ENCODE peak calls at places on chromosome 16, in eight cellular contexts. One of them, this sample, is unnamed.

GRCh38 chr16:318628-319027 is 33.9 kb downstream of the AXIN1 start:
- DNase-seq in thoracic aorta: no peak
- DNase-seq in CD4-positive, alpha-beta T cell: no peak
- DNase-seq in coronary artery: no peak
- DNase-seq in Peyer's patch: no peak
- DNase-seq in H9: peak; percentile 85
- DNase-seq in prostate gland: no peak
- DNase-seq in esophagus squamous epithelium: no peak
- DNase-seq in this sample: no peak

GRCh38 chr16:83627996-83628395 is 179.8 kb upstream of the HSBP1 start:
- DNase-seq in thoracic aorta: no peak
- DNase-seq in CD4-positive, alpha-beta T cell: no peak
- DNase-seq in coronary artery: no peak
- DNase-seq in Peyer's patch: no peak
- DNase-seq in H9: peak; percentile 14
- DNase-seq in prostate gland: no peak
- DNase-seq in esophagus squamous epithelium: no peak
- DNase-seq in this sample: no peak

GRCh38 chr16:57786632-57787518 is 15.4 kb downstream of the KIFC3 start:
- DNase-seq in thoracic aorta: no peak
- DNase-seq in CD4-positive, alpha-beta T cell: no peak
- DNase-seq in coronary artery: no peak
- DNase-seq in Peyer's patch: peak; percentile 57
- DNase-seq in H9: no peak
- DNase-seq in prostate gland: no peak
- DNase-seq in esophagus squamous epithelium: no peak
- DNase-seq in this sample: no peak

GRCh38 chr16:56708821-56709685 is 20.9 kb upstream of the NUP93 start:
- DNase-seq in thoracic aorta: no peak
- DNase-seq in CD4-positive, alpha-beta T cell: no peak
- DNase-seq in coronary artery: no peak
- DNase-seq in Peyer's patch: no peak
- DNase-seq in H9: no peak
- DNase-seq in prostate gland: no peak
- DNase-seq in esophagus squamous epithelium: no peak
- DNase-seq in this sample: no peak

GRCh38 chr16:27430923-27431484 is 29.0 kb downstream of the IL21R start:
- DNase-seq in thoracic aorta: no peak
- DNase-seq in CD4-positive, alpha-beta T cell: no peak
- DNase-seq in coronary artery: peak; percentile 52
- DNase-seq in Peyer's patch: peak; percentile 45
- DNase-seq in H9: peak; percentile 21
- DNase-seq in prostate gland: no peak
- DNase-seq in esophagus squamous epithelium: no peak
- DNase-seq in this sample: peak; percentile 53

GRCh38 chr16:12217341-12217740 is 240.8 kb downstream of the SNX29 start:
- DNase-seq in thoracic aorta: no peak
- DNase-seq in CD4-positive, alpha-beta T cell: no peak
- DNase-seq in coronary artery: no peak
- DNase-seq in Peyer's patch: no peak
- DNase-seq in H9: no peak
- DNase-seq in prostate gland: no peak
- DNase-seq in esophagus squamous epithelium: no peak
- DNase-seq in this sample: no peak

GRCh38 chr16:46756772-46757171 is 8.6 kb upstream of the MYLK3 start:
- DNase-seq in thoracic aorta: no peak
- DNase-seq in CD4-positive, alpha-beta T cell: no peak
- DNase-seq in coronary artery: no peak
- DNase-seq in Peyer's patch: no peak
- DNase-seq in H9: no peak
- DNase-seq in prostate gland: no peak
- DNase-seq in esophagus squamous epithelium: no peak
- DNase-seq in this sample: no peak

GRCh38 chr16:86725401-86725800 is 147.1 kb downstream of the FOXL1 start:
- DNase-seq in thoracic aorta: no peak
- DNase-seq in CD4-positive, alpha-beta T cell: no peak
- DNase-seq in coronary artery: no peak
- DNase-seq in Peyer's patch: no peak
- DNase-seq in H9: no peak
- DNase-seq in prostate gland: no peak
- DNase-seq in esophagus squamous epithelium: no peak
- DNase-seq in this sample: no peak

GRCh38 chr16:3259097-3259496 is 2.7 kb upstream of the MEFV start:
- DNase-seq in thoracic aorta: no peak
- DNase-seq in CD4-positive, alpha-beta T cell: no peak
- DNase-seq in coronary artery: no peak
- DNase-seq in Peyer's patch: peak; percentile 58
- DNase-seq in H9: no peak
- DNase-seq in prostate gland: no peak
- DNase-seq in esophagus squamous epithelium: no peak
- DNase-seq in this sample: no peak

GRCh38 chr16:49876716-49877129 is 20.8 kb upstream of the ZNF423 start:
- DNase-seq in thoracic aorta: no peak
- DNase-seq in CD4-positive, alpha-beta T cell: no peak
- DNase-seq in coronary artery: no peak
- DNase-seq in Peyer's patch: peak; percentile 82
- DNase-seq in H9: peak; percentile 91
- DNase-seq in prostate gland: no peak
- DNase-seq in esophagus squamous epithelium: no peak
- DNase-seq in this sample: peak; percentile 85

GRCh38 chr16:86558355-86559193 is 3.5 kb upstream of the MTHFSD start:
- DNase-seq in thoracic aorta: no peak
- DNase-seq in CD4-positive, alpha-beta T cell: no peak
- DNase-seq in coronary artery: no peak
- DNase-seq in Peyer's patch: no peak
- DNase-seq in H9: no peak
- DNase-seq in prostate gland: no peak
- DNase-seq in esophagus squamous epithelium: no peak
- DNase-seq in this sample: no peak

GRCh38 chr16:1054660-1055556 is 17.6 kb upstream of the SSTR5 start:
- DNase-seq in thoracic aorta: no peak
- DNase-seq in CD4-positive, alpha-beta T cell: peak; percentile 28
- DNase-seq in coronary artery: no peak
- DNase-seq in Peyer's patch: peak; percentile 59
- DNase-seq in H9: peak; percentile 84
- DNase-seq in prostate gland: peak; percentile 35
- DNase-seq in esophagus squamous epithelium: no peak
- DNase-seq in this sample: peak; percentile 85

GRCh38 chr16:52549011-52549692 is 2.2 kb upstream of the TOX3 start:
- DNase-seq in thoracic aorta: no peak
- DNase-seq in CD4-positive, alpha-beta T cell: no peak
- DNase-seq in coronary artery: no peak
- DNase-seq in Peyer's patch: no peak
- DNase-seq in H9: peak; percentile 63
- DNase-seq in prostate gland: no peak
- DNase-seq in esophagus squamous epithelium: no peak
- DNase-seq in this sample: no peak

GRCh38 chr16:51544850-51545467 is 393.9 kb upstream of the SALL1 start:
- DNase-seq in thoracic aorta: no peak
- DNase-seq in CD4-positive, alpha-beta T cell: no peak
- DNase-seq in coronary artery: no peak
- DNase-seq in Peyer's patch: no peak
- DNase-seq in H9: no peak
- DNase-seq in prostate gland: no peak
- DNase-seq in esophagus squamous epithelium: no peak
- DNase-seq in this sample: no peak

GRCh38 chr16:1413684-1414531 is 596 bp downstream of the UNKL start:
- DNase-seq in thoracic aorta: no peak
- DNase-seq in CD4-positive, alpha-beta T cell: peak; percentile 59
- DNase-seq in coronary artery: no peak
- DNase-seq in Peyer's patch: peak; percentile 81
- DNase-seq in H9: peak; percentile 83
- DNase-seq in prostate gland: no peak
- DNase-seq in esophagus squamous epithelium: peak; percentile 18
- DNase-seq in this sample: peak; percentile 82

GRCh38 chr16:14378131-14378551 is 251.9 kb downstream of the PARN start:
- DNase-seq in thoracic aorta: no peak
- DNase-seq in CD4-positive, alpha-beta T cell: no peak
- DNase-seq in coronary artery: no peak
- DNase-seq in Peyer's patch: no peak
- DNase-seq in H9: no peak
- DNase-seq in prostate gland: no peak
- DNase-seq in esophagus squamous epithelium: no peak
- DNase-seq in this sample: no peak

GRCh38 chr16:54633943-54634362 is 296.7 kb upstream of the IRX5 start:
- DNase-seq in thoracic aorta: peak; percentile 35
- DNase-seq in CD4-positive, alpha-beta T cell: no peak
- DNase-seq in coronary artery: no peak
- DNase-seq in Peyer's patch: no peak
- DNase-seq in H9: peak; percentile 41
- DNase-seq in prostate gland: peak; percentile 17
- DNase-seq in esophagus squamous epithelium: no peak
- DNase-seq in this sample: no peak
- TF ChIP-seq CTCF in thoracic aorta: peak; percentile 79
- TF ChIP-seq CTCF in CD4-positive, alpha-beta T cell: no peak
- TF ChIP-seq CTCF in coronary artery: no peak
- TF ChIP-seq CTCF in Peyer's patch: no peak
- TF ChIP-seq CTCF in H9: peak; percentile 84
- TF ChIP-seq CTCF in prostate gland: no peak
- TF ChIP-seq CTCF in esophagus squamous epithelium: peak; percentile 28
- TF ChIP-seq CTCF in this sample: no peak

GRCh38 chr16:71387045-71387871 is 28.7 kb downstream of the CALB2 start:
- DNase-seq in thoracic aorta: no peak
- DNase-seq in CD4-positive, alpha-beta T cell: no peak
- DNase-seq in coronary artery: no peak
- DNase-seq in Peyer's patch: no peak
- DNase-seq in H9: peak; percentile 50
- DNase-seq in prostate gland: no peak
- DNase-seq in esophagus squamous epithelium: no peak
- DNase-seq in this sample: no peak

GRCh38 chr16:71380831-71381230 is 22.3 kb downstream of the CALB2 start:
- DNase-seq in thoracic aorta: no peak
- DNase-seq in CD4-positive, alpha-beta T cell: no peak
- DNase-seq in coronary artery: no peak
- DNase-seq in Peyer's patch: no peak
- DNase-seq in H9: no peak
- DNase-seq in prostate gland: no peak
- DNase-seq in esophagus squamous epithelium: no peak
- DNase-seq in this sample: no peak

GRCh38 chr16:71384073-71384724 is 25.7 kb downstream of the CALB2 start:
- DNase-seq in thoracic aorta: no peak
- DNase-seq in CD4-positive, alpha-beta T cell: no peak
- DNase-seq in coronary artery: no peak
- DNase-seq in Peyer's patch: no peak
- DNase-seq in H9: no peak
- DNase-seq in prostate gland: no peak
- DNase-seq in esophagus squamous epithelium: no peak
- DNase-seq in this sample: no peak

DNA sequence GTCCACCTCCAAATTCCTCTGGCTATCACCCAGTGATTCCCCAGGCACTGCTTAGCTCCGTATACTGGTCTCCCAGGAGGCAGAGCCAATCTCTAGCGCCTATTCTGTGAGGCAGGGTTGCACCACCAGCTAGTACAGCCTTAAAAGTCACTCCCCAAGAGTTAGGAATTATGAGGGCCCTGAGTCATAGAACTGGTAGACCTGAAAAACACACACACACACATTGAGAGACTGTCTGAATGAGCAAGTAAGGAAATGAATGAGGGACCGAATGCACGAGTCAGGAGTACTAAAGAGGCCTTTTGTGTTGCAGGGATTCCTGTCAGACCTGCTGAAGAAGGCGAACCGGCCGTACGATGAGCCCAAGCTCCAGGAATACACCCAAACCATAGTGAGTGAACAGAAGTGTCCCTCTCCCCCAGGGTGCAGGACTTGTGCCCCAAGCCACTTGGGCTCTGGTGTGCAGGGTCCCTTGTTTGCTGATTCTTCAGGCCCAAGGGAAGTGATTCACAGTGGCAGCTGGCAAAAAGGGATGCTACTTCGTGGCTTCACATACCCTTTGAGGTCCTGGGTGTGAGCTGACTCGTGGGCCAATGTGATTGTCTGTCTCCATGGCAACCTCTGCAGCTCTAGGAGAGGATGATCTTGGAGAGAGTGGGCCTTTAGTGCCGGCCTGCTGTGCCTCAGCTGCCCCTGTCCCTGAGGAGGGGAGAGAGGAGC is 24.7 kb downstream of the CALB2 start:
- DNase-seq in thoracic aorta: no peak
- DNase-seq in CD4-positive, alpha-beta T cell: no peak
- DNase-seq in coronary artery: no peak
- DNase-seq in Peyer's patch: no peak
- DNase-seq in H9: peak; percentile 45
- DNase-seq in prostate gland: no peak
- DNase-seq in esophagus squamous epithelium: no peak
- DNase-seq in this sample: no peak
- TF ChIP-seq CTCF in thoracic aorta: no peak
- TF ChIP-seq CTCF in CD4-positive, alpha-beta T cell: no peak
- TF ChIP-seq CTCF in coronary artery: no peak
- TF ChIP-seq CTCF in Peyer's patch: no peak
- TF ChIP-seq CTCF in H9: no peak
- TF ChIP-seq CTCF in prostate gland: no peak
- TF ChIP-seq CTCF in esophagus squamous epithelium: no peak
- TF ChIP-seq CTCF in this sample: no peak

GRCh38 chr16:30091474-30092372 is at the start of gene TBX6:
- DNase-seq in thoracic aorta: peak; percentile 68
- DNase-seq in CD4-positive, alpha-beta T cell: peak; percentile 90
- DNase-seq in coronary artery: peak; percentile 95
- DNase-seq in Peyer's patch: peak; percentile 97
- DNase-seq in H9: peak; percentile 94
- DNase-seq in prostate gland: peak; percentile 90
- DNase-seq in esophagus squamous epithelium: peak; percentile 69
- DNase-seq in this sample: peak; percentile 96
- TF ChIP-seq CTCF in thoracic aorta: peak; percentile 87
- TF ChIP-seq CTCF in CD4-positive, alpha-beta T cell: peak; percentile 78
- TF ChIP-seq CTCF in coronary artery: peak; percentile 60
- TF ChIP-seq CTCF in Peyer's patch: peak; percentile 97
- TF ChIP-seq CTCF in H9: peak; percentile 54
- TF ChIP-seq CTCF in prostate gland: peak; percentile 86
- TF ChIP-seq CTCF in esophagus squamous epithelium: peak; percentile 61
- TF ChIP-seq CTCF in this sample: peak; percentile 96

GRCh38 chr16:28823291-28823718 is 506 bp downstream of the ATXN2L start:
- DNase-seq in thoracic aorta: no peak
- DNase-seq in CD4-positive, alpha-beta T cell: peak; percentile 22
- DNase-seq in coronary artery: no peak
- DNase-seq in Peyer's patch: no peak
- DNase-seq in H9: no peak
- DNase-seq in prostate gland: no peak
- DNase-seq in esophagus squamous epithelium: no peak
- DNase-seq in this sample: no peak

GRCh38 chr16:28823719-28824547 is 1.1 kb downstream of the ATXN2L start:
- DNase-seq in thoracic aorta: peak; percentile 94
- DNase-seq in CD4-positive, alpha-beta T cell: peak; percentile 92
- DNase-seq in coronary artery: peak; percentile 99
- DNase-seq in Peyer's patch: peak; percentile 97
- DNase-seq in H9: peak; percentile 98
- DNase-seq in prostate gland: peak; percentile 95
- DNase-seq in esophagus squamous epithelium: peak; percentile 87
- DNase-seq in this sample: peak; percentile 96

GRCh38 chr16:28821874-28822519 is 802 bp upstream of the ATXN2L start:
- DNase-seq in thoracic aorta: no peak
- DNase-seq in CD4-positive, alpha-beta T cell: no peak
- DNase-seq in coronary artery: no peak
- DNase-seq in Peyer's patch: no peak
- DNase-seq in H9: no peak
- DNase-seq in prostate gland: no peak
- DNase-seq in esophagus squamous epithelium: no peak
- DNase-seq in this sample: no peak

GRCh38 chr16:28824548-28824973 is 1.8 kb downstream of the ATXN2L start:
- DNase-seq in thoracic aorta: no peak
- DNase-seq in CD4-positive, alpha-beta T cell: no peak
- DNase-seq in coronary artery: no peak
- DNase-seq in Peyer's patch: no peak
- DNase-seq in H9: no peak
- DNase-seq in prostate gland: no peak
- DNase-seq in esophagus squamous epithelium: no peak
- DNase-seq in this sample: no peak

GRCh38 chr16:28822520-28823290 is at the start of gene ATXN2L:
- DNase-seq in thoracic aorta: peak; percentile 78
- DNase-seq in CD4-positive, alpha-beta T cell: peak; percentile 90
- DNase-seq in coronary artery: peak; percentile 94
- DNase-seq in Peyer's patch: peak; percentile 97
- DNase-seq in H9: peak; percentile 86
- DNase-seq in prostate gland: peak; percentile 89
- DNase-seq in esophagus squamous epithelium: peak; percentile 63
- DNase-seq in this sample: peak; percentile 92
- TF ChIP-seq CTCF in thoracic aorta: peak; percentile 34
- TF ChIP-seq CTCF in CD4-positive, alpha-beta T cell: no peak
- TF ChIP-seq CTCF in coronary artery: no peak
- TF ChIP-seq CTCF in Peyer's patch: peak; percentile 53
- TF ChIP-seq CTCF in H9: no peak
- TF ChIP-seq CTCF in prostate gland: no peak
- TF ChIP-seq CTCF in esophagus squamous epithelium: peak; percentile 10
- TF ChIP-seq CTCF in this sample: no peak